ENCODE peak calls at places on chromosomes 1 and 21, in four cellular contexts. One of them, this sample, is unnamed.

GRCh38 chr1:2345297-2346075 is 45.9 kb downstream of the MORN1 start:
- DNase-seq in adrenal gland: no peak
- DNase-seq in T-helper 2 cell: no peak
- DNase-seq in RWPE1: no peak
- DNase-seq in this sample: no peak

GRCh38 chr21:16842716-16843115 is 670.1 kb upstream of the CXADR start:
- DNase-seq in adrenal gland: no peak
- DNase-seq in T-helper 2 cell: no peak
- DNase-seq in RWPE1: no peak
- DNase-seq in this sample: no peak

GRCh38 chr1:107047602-107048001 is 8.9 kb upstream of the PRMT6 start:
- DNase-seq in adrenal gland: no peak
- DNase-seq in T-helper 2 cell: no peak
- DNase-seq in RWPE1: no peak
- DNase-seq in this sample: no peak

GRCh38 chr1:223245411-223245810 is 102.4 kb upstream of the TLR5 start:
- DNase-seq in adrenal gland: peak; percentile 6
- DNase-seq in T-helper 2 cell: no peak
- DNase-seq in RWPE1: no peak
- DNase-seq in this sample: no peak

GRCh38 chr1:34066921-34067603 is 98.0 kb downstream of the CSMD2 start:
- DNase-seq in adrenal gland: no peak
- DNase-seq in T-helper 2 cell: no peak
- DNase-seq in RWPE1: no peak
- DNase-seq in this sample: no peak

GRCh38 chr1:241947355-241947754 is 10.2 kb upstream of the BECN2 start:
- DNase-seq in adrenal gland: no peak
- DNase-seq in T-helper 2 cell: no peak
- DNase-seq in RWPE1: no peak
- DNase-seq in this sample: no peak

GRCh38 chr1:117173006-117173405 is 37.7 kb downstream of the VTCN1 start:
- DNase-seq in adrenal gland: no peak
- DNase-seq in T-helper 2 cell: no peak
- DNase-seq in RWPE1: no peak
- DNase-seq in this sample: no peak

GRCh38 chr1:247112479-247112781 is 8.3 kb upstream of the ZNF669 start:
- DNase-seq in adrenal gland: peak; percentile 23
- DNase-seq in T-helper 2 cell: no peak
- DNase-seq in RWPE1: no peak
- DNase-seq in this sample: no peak

GRCh38 chr1:66300986-66301451 is 232.9 kb upstream of the SGIP1 start:
- DNase-seq in adrenal gland: no peak
- DNase-seq in T-helper 2 cell: peak; percentile 7
- DNase-seq in RWPE1: peak; percentile 12
- DNase-seq in this sample: no peak

GRCh38 chr1:3283849-3284248 is 170.6 kb upstream of the ARHGEF16 start:
- DNase-seq in adrenal gland: peak; percentile 37
- DNase-seq in T-helper 2 cell: no peak
- DNase-seq in RWPE1: peak; percentile 25
- DNase-seq in this sample: no peak

GRCh38 chr1:166032901-166033371 is 133.9 kb downstream of the FAM78B start:
- DNase-seq in adrenal gland: no peak
- DNase-seq in T-helper 2 cell: no peak
- DNase-seq in RWPE1: no peak
- DNase-seq in this sample: no peak

GRCh38 chr21:26736449-26736848 is 108.8 kb downstream of the ADAMTS1 start:
- DNase-seq in adrenal gland: no peak
- DNase-seq in T-helper 2 cell: no peak
- DNase-seq in RWPE1: no peak
- DNase-seq in this sample: no peak

GRCh38 chr1:33641099-33641830 is 168.8 kb downstream of the ZSCAN20 start:
- DNase-seq in adrenal gland: no peak
- DNase-seq in T-helper 2 cell: no peak
- DNase-seq in RWPE1: peak; percentile 38
- DNase-seq in this sample: peak; percentile 45

GRCh38 chr1:75908717-75909152 is 23.5 kb downstream of the ASB17 start:
- DNase-seq in adrenal gland: no peak
- DNase-seq in T-helper 2 cell: no peak
- DNase-seq in RWPE1: peak; percentile 17
- DNase-seq in this sample: peak; percentile 39

GRCh38 chr1:67256291-67257172 is 51.1 kb upstream of the IL12RB2 start:
- DNase-seq in adrenal gland: no peak
- DNase-seq in T-helper 2 cell: no peak
- DNase-seq in RWPE1: no peak
- DNase-seq in this sample: no peak

GRCh38 chr1:54028306-54029251 is 10.6 kb upstream of the LDLRAD1 start:
- DNase-seq in adrenal gland: no peak
- DNase-seq in T-helper 2 cell: no peak
- DNase-seq in RWPE1: no peak
- DNase-seq in this sample: no peak

GRCh38 chr1:221687731-221688487 is 54.0 kb downstream of the DUSP10 start:
- DNase-seq in adrenal gland: no peak
- DNase-seq in T-helper 2 cell: no peak
- DNase-seq in RWPE1: no peak
- DNase-seq in this sample: no peak

GRCh38 chr1:221994274-221994698 is 252.4 kb upstream of the DUSP10 start:
- DNase-seq in adrenal gland: no peak
- DNase-seq in T-helper 2 cell: no peak
- DNase-seq in RWPE1: no peak
- DNase-seq in this sample: no peak

GRCh38 chr1:2372551-2373490 is 18.5 kb downstream of the MORN1 start:
- DNase-seq in adrenal gland: no peak
- DNase-seq in T-helper 2 cell: no peak
- DNase-seq in RWPE1: peak; percentile 52
- DNase-seq in this sample: no peak

This sample was measured in SW480.